ENCODE peak calls at places on chromosome 18, in five cellular contexts. One of them, this sample, is unnamed.

GRCh38 chr18:59301974-59302373 is 16.5 kb downstream of the CPLX4 start:
- DNase-seq in GM12878: no peak
- DNase-seq in K562: no peak
- DNase-seq in HepG2: no peak
- DNase-seq in H1: no peak
- DNase-seq in this sample: no peak

GRCh38 chr18:67919316-67919715 is 402.8 kb upstream of the DSEL start:
- DNase-seq in K562: no peak
- DNase-seq in HepG2: no peak
- DNase-seq in GM12878: no peak
- DNase-seq in H1: no peak
- DNase-seq in this sample: no peak

GRCh38 chr18:7733642-7734041 is 166.5 kb downstream of the PTPRM start:
- DNase-seq in HepG2: peak
- DNase-seq in K562: no peak
- DNase-seq in GM12878: no peak
- DNase-seq in H1: no peak
- DNase-seq in this sample: no peak

GRCh38 chr18:50218432-50219197 is 23.7 kb upstream of the MYO5B start:
- DNase-seq in GM12878: peak
- DNase-seq in HepG2: peak
- DNase-seq in H1: no peak
- DNase-seq in K562: no peak
- DNase-seq in this sample: peak

GRCh38 chr18:10926565-10927194 is 222.7 kb downstream of the PIEZO2 start:
- DNase-seq in HepG2: no peak
- DNase-seq in H1: no peak
- DNase-seq in K562: no peak
- DNase-seq in GM12878: peak
- DNase-seq in this sample: no peak

GRCh38 chr18:54323970-54324369 is 33.7 kb downstream of the STARD6 start:
- DNase-seq in H1: no peak
- DNase-seq in GM12878: no peak
- DNase-seq in HepG2: no peak
- DNase-seq in K562: no peak
- DNase-seq in this sample: no peak

GRCh38 chr18:6878881-6879280 is 149.4 kb downstream of the ARHGAP28 start:
- DNase-seq in H1: no peak
- DNase-seq in GM12878: no peak
- DNase-seq in HepG2: no peak
- DNase-seq in K562: no peak
- DNase-seq in this sample: no peak

GRCh38 chr18:10528439-10528838 is 2.6 kb downstream of the NAPG start:
- DNase-seq in H1: no peak
- DNase-seq in GM12878: no peak
- DNase-seq in HepG2: no peak
- DNase-seq in K562: peak
- DNase-seq in this sample: no peak

GRCh38 chr18:76741346-76741745 is 81.0 kb upstream of the ZNF236 start:
- DNase-seq in K562: no peak
- DNase-seq in H1: no peak
- DNase-seq in GM12878: no peak
- DNase-seq in HepG2: no peak
- DNase-seq in this sample: no peak

GRCh38 chr18:79393626-79394401 is 1.9 kb upstream of the NFATC1 start:
- DNase-seq in GM12878: no peak
- DNase-seq in HepG2: peak
- DNase-seq in H1: no peak
- DNase-seq in K562: peak
- DNase-seq in this sample: peak

DNA sequence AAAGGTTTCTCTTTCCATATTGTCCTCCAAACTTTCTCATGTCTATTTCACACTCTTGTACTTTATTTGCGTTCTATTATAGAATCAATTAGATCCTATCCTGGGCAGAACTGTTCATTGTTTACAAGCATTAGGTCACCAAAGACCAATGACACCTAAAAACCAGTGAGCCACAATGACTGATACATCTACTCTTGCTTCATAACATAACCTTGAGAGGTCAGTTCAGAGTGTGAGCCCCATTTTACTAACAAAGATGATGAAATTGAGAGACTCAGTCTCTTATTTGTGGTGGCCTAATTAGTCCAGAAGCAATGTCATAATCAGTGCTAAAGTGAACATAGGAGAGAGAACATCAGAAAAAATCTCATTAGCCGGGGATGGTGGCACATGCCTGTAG is 248.9 kb upstream of the RBBP8 start:
- DNase-seq in K562: no peak
- DNase-seq in H1: no peak
- DNase-seq in GM12878: no peak
- DNase-seq in HepG2: no peak
- DNase-seq in this sample: no peak
- H3K27ac ChIP-seq in K562: no peak
- H3K27ac ChIP-seq in H1: no peak
- H3K27ac ChIP-seq in GM12878: no peak
- H3K27ac ChIP-seq in HepG2: no peak
- H3K27ac ChIP-seq in this sample: no peak

DNA sequence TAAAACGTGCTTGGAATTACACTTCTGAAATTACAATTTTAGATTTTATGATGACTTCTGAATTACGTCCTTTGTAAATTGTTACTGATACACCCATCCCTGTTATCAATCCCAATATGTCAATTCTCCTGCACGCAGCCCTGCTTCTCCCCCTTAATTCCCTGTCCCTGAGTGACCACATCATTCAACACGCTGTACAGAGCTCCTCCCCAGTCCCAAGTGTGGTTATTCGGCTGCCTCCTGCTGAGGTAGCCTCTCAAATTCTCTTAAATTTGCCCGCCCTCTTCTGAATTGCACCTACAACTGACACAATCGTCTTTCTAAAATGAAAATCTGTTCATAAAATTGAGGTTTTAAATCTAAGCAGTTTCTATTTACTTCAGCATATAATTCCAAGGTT is 10.1 kb downstream of the SERPINB8 start:
- DNase-seq in K562: no peak
- DNase-seq in H1: no peak
- DNase-seq in GM12878: no peak
- DNase-seq in HepG2: no peak
- DNase-seq in this sample: no peak
- TF ChIP-seq SRF in K562: no peak
- TF ChIP-seq SRF in H1: no peak
- TF ChIP-seq SRF in GM12878: no peak
- TF ChIP-seq SRF in HepG2: no peak
- TF ChIP-seq SRF in this sample: no peak

GRCh38 chr18:3214855-3215637 is 4.7 kb downstream of the MYOM1 start:
- DNase-seq in GM12878: no peak
- DNase-seq in HepG2: no peak
- DNase-seq in K562: no peak
- DNase-seq in H1: no peak
- DNase-seq in this sample: no peak
- H3K27ac ChIP-seq in GM12878: no peak
- H3K27ac ChIP-seq in HepG2: no peak
- H3K27ac ChIP-seq in K562: no peak
- H3K27ac ChIP-seq in H1: no peak
- H3K27ac ChIP-seq in this sample: no peak

DNA sequence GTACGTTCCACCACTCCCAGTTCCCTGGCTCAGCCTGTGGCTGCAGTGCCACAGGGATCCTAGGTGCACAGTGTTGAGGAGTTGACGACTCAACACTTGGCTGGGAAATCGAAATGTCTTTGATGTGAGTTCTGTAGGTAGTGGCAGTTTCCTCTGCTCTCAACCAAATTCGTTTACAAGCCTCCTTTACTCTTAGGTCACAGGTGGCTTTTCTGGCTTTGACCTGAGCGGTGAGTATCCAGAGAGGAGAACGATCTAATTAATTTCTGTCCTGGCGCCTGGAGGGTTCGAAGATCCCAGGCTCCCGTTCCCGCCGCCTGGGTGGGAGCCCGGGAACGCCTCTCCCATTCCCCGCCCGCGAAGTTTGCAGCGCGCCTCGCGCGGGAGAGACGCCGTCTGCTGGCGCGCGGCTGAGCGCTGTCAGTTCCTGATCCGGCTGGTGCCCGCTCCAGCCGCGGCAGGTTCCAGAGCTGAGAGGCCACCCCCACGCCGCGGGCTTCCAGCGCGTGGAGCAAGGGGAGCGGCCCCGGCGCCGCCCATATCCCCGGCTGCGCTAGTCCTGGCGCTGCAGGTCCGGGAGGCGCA is at the start of gene LAMA3:
- DNase-seq in GM12878: no peak
- DNase-seq in K562: no peak
- DNase-seq in HepG2: no peak
- DNase-seq in H1: no peak
- DNase-seq in this sample: no peak
- TF ChIP-seq SRF in GM12878: no peak
- TF ChIP-seq SRF in K562: no peak
- TF ChIP-seq SRF in HepG2: no peak
- TF ChIP-seq SRF in H1: no peak
- TF ChIP-seq SRF in this sample: no peak

DNA sequence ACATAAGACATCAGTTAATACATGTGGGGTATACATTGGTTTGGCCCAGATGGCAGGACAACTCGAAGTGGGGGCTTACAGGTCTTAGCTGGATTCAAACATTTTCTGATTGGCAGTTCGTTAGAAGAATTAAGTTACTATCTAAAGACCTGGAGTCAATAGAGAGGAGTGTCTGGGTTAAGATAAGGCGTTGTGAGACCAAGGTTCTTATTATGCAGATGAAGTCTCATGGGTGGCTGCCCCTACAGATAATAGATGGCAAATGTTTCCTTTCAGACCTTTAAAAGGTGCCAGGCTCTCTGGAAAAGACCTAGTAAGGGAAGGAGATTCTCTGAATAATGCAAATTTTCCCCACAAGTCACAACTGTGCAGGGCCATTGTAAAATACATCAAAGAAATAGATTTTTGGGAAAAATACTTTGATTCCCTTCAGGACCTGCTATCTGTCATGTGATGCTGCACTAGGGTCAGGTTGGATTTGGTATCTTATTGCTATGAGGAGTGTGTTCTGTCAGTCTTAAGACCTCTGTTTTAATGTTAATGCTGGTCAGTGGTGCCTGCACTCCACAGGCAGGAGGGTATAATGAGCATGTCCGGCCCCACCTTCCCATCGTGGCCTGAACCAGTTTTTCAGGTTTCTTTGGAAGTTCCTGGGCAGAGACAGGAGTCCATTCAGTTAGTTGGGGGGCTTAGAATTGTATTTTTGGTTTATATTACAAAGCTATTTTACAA is 14.3 kb upstream of the MC5R start:
- DNase-seq in HepG2: no peak
- DNase-seq in K562: no peak
- DNase-seq in GM12878: no peak
- DNase-seq in H1: no peak
- DNase-seq in this sample: no peak
- H3K27ac ChIP-seq in HepG2: no peak
- H3K27ac ChIP-seq in K562: no peak
- H3K27ac ChIP-seq in GM12878: no peak
- H3K27ac ChIP-seq in H1: peak
- H3K27ac ChIP-seq in this sample: no peak

GRCh38 chr18:35178260-35178659 is 62.6 kb upstream of the ZNF397 start:
- DNase-seq in HepG2: no peak
- DNase-seq in GM12878: no peak
- DNase-seq in K562: no peak
- DNase-seq in H1: no peak
- DNase-seq in this sample: no peak
- TF ChIP-seq SRF in HepG2: no peak
- TF ChIP-seq SRF in GM12878: no peak
- TF ChIP-seq SRF in K562: no peak
- TF ChIP-seq SRF in H1: no peak
- TF ChIP-seq SRF in this sample: no peak

DNA sequence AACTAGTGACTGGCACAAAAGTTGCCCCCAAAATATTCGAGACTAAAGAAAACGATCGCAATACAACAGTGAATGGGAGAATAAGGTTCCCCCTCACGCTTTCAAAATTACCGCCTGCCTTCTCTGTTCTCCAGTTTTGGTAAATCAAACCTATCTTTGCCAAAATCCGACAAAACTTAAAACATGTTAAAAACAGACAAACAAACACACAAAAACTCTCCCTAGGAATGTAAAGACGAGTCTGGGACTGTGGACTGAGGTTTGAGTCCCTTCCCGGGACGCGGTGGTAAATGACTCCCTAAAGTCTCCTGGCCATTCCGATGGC is 435 bp upstream of the IMPACT start:
- DNase-seq in HepG2: no peak
- DNase-seq in K562: no peak
- DNase-seq in GM12878: no peak
- DNase-seq in H1: no peak
- DNase-seq in this sample: no peak
- H3K27ac ChIP-seq in HepG2: no peak
- H3K27ac ChIP-seq in K562: peak
- H3K27ac ChIP-seq in GM12878: no peak
- H3K27ac ChIP-seq in H1: peak
- H3K27ac ChIP-seq in this sample: peak

GRCh38 chr18:55908790-55909408 is 320.9 kb upstream of the TCF4 start:
- DNase-seq in H1: no peak
- DNase-seq in K562: no peak
- DNase-seq in GM12878: no peak
- DNase-seq in HepG2: no peak
- DNase-seq in this sample: no peak
- TF ChIP-seq SRF in H1: no peak
- TF ChIP-seq SRF in K562: no peak
- TF ChIP-seq SRF in GM12878: no peak
- TF ChIP-seq SRF in HepG2: no peak
- TF ChIP-seq SRF in this sample: no peak

GRCh38 chr18:12883003-12883683 is 894 bp downstream of the PTPN2 start:
- DNase-seq in H1: no peak
- DNase-seq in GM12878: no peak
- DNase-seq in HepG2: no peak
- DNase-seq in K562: no peak
- DNase-seq in this sample: no peak

GRCh38 chr18:12884521-12885323 is 685 bp upstream of the PTPN2 start:
- DNase-seq in K562: no peak
- DNase-seq in HepG2: no peak
- DNase-seq in GM12878: no peak
- DNase-seq in H1: no peak
- DNase-seq in this sample: no peak

GRCh38 chr18:12883684-12884520 is at the start of gene PTPN2:
- DNase-seq in H1: peak
- DNase-seq in GM12878: peak
- DNase-seq in K562: peak
- DNase-seq in HepG2: peak
- DNase-seq in this sample: peak

GRCh38 chr18:12880532-12880892 is 3.5 kb downstream of the PTPN2 start:
- DNase-seq in K562: no peak
- DNase-seq in HepG2: no peak
- DNase-seq in GM12878: no peak
- DNase-seq in H1: no peak
- DNase-seq in this sample: no peak

DNA sequence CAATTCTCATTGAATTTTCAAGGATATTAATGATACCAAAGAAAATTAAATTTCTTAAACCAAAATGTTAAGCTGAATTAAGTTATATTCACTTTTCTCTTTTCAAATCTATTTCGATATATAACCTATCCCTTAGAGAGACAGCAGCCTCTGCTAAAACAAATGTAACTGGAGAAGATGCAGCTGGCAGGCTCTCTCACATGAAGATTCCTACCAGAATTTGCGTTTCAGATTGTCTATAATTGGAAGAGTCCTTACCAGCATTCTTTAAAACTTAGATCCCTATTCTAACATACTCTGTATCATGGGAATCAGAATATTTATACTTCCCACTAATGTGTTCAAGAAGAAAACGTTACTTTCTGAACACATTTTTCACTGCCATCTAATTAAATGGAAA is 1.6 kb downstream of the PTPN2 start:
- DNase-seq in HepG2: no peak
- DNase-seq in K562: no peak
- DNase-seq in GM12878: no peak
- DNase-seq in H1: no peak
- DNase-seq in this sample: no peak
- H3K27ac ChIP-seq in HepG2: peak
- H3K27ac ChIP-seq in K562: peak
- H3K27ac ChIP-seq in GM12878: peak
- H3K27ac ChIP-seq in H1: no peak
- H3K27ac ChIP-seq in this sample: no peak